ENCODE peak calls at places on chromosomes 2 and 18, in seven cellular contexts. One of them, this sample, is unnamed.

GRCh38 chr2:59182249-59182648 is 941.1 kb upstream of the FANCL start:
- DNase-seq in body of pancreas: no peak
- DNase-seq in tibial artery: no peak
- DNase-seq in dorsolateral prefrontal cortex: no peak
- DNase-seq in heart right ventricle: no peak
- DNase-seq in A549: peak; percentile 10
- DNase-seq in endothelial cell: peak; percentile 45
- DNase-seq in this sample: peak; percentile 36

GRCh38 chr2:233800231-233800630 is 22.1 kb downstream of the MROH2A start:
- DNase-seq in body of pancreas: no peak
- DNase-seq in tibial artery: peak; percentile 15
- DNase-seq in dorsolateral prefrontal cortex: no peak
- DNase-seq in heart right ventricle: no peak
- DNase-seq in A549: no peak
- DNase-seq in endothelial cell: no peak
- DNase-seq in this sample: no peak

GRCh38 chr2:29878898-29879297 is 42.5 kb downstream of the ALK start:
- DNase-seq in body of pancreas: no peak
- DNase-seq in tibial artery: no peak
- DNase-seq in dorsolateral prefrontal cortex: no peak
- DNase-seq in heart right ventricle: no peak
- DNase-seq in A549: peak; percentile 63
- DNase-seq in endothelial cell: no peak
- DNase-seq in this sample: no peak

GRCh38 chr2:229407170-229407569 is 136.1 kb upstream of the PID1 start:
- DNase-seq in body of pancreas: peak; percentile 34
- DNase-seq in tibial artery: peak; percentile 84
- DNase-seq in dorsolateral prefrontal cortex: peak; percentile 41
- DNase-seq in heart right ventricle: peak; percentile 63
- DNase-seq in A549: peak; percentile 55
- DNase-seq in endothelial cell: no peak
- DNase-seq in this sample: no peak

GRCh38 chr2:45891719-45892118 is 240.2 kb downstream of the PRKCE start:
- DNase-seq in body of pancreas: peak; percentile 64
- DNase-seq in tibial artery: no peak
- DNase-seq in dorsolateral prefrontal cortex: no peak
- DNase-seq in heart right ventricle: no peak
- DNase-seq in A549: no peak
- DNase-seq in endothelial cell: no peak
- DNase-seq in this sample: no peak

GRCh38 chr2:160952462-160952861 is 207.8 kb upstream of the TANK start:
- DNase-seq in body of pancreas: no peak
- DNase-seq in tibial artery: peak; percentile 66
- DNase-seq in dorsolateral prefrontal cortex: no peak
- DNase-seq in heart right ventricle: peak; percentile 55
- DNase-seq in A549: no peak
- DNase-seq in endothelial cell: no peak
- DNase-seq in this sample: peak; percentile 28

GRCh38 chr18:21203096-21203495 is 38.9 kb upstream of the GREB1L start:
- DNase-seq in body of pancreas: no peak
- DNase-seq in tibial artery: no peak
- DNase-seq in dorsolateral prefrontal cortex: no peak
- DNase-seq in heart right ventricle: no peak
- DNase-seq in A549: no peak
- DNase-seq in endothelial cell: no peak
- DNase-seq in this sample: no peak

GRCh38 chr2:70938580-70938938 is 2.9 kb downstream of the ATP6V1B1 start:
- DNase-seq in body of pancreas: no peak
- DNase-seq in tibial artery: peak; percentile 39
- DNase-seq in dorsolateral prefrontal cortex: no peak
- DNase-seq in heart right ventricle: no peak
- DNase-seq in A549: no peak
- DNase-seq in endothelial cell: no peak
- DNase-seq in this sample: no peak

GRCh38 chr2:39455826-39456225 is 18.7 kb upstream of the MAP4K3 start:
- DNase-seq in body of pancreas: no peak
- DNase-seq in tibial artery: no peak
- DNase-seq in dorsolateral prefrontal cortex: no peak
- DNase-seq in heart right ventricle: no peak
- DNase-seq in A549: no peak
- DNase-seq in endothelial cell: no peak
- DNase-seq in this sample: no peak

GRCh38 chr2:231960810-231961348 is 634 bp upstream of the DIS3L2 start:
- DNase-seq in body of pancreas: no peak
- DNase-seq in tibial artery: no peak
- DNase-seq in dorsolateral prefrontal cortex: no peak
- DNase-seq in heart right ventricle: peak; percentile 14
- DNase-seq in A549: peak; percentile 53
- DNase-seq in endothelial cell: no peak
- DNase-seq in this sample: no peak

GRCh38 chr18:27778441-27778840 is 398.5 kb downstream of the CDH2 start:
- DNase-seq in body of pancreas: no peak
- DNase-seq in tibial artery: no peak
- DNase-seq in dorsolateral prefrontal cortex: no peak
- DNase-seq in heart right ventricle: no peak
- DNase-seq in A549: no peak
- DNase-seq in endothelial cell: no peak
- DNase-seq in this sample: no peak

GRCh38 chr2:238471-239268 is 25.2 kb downstream of the SH3YL1 start:
- DNase-seq in body of pancreas: no peak
- DNase-seq in tibial artery: no peak
- DNase-seq in dorsolateral prefrontal cortex: no peak
- DNase-seq in heart right ventricle: no peak
- DNase-seq in A549: no peak
- DNase-seq in endothelial cell: no peak
- DNase-seq in this sample: no peak

GRCh38 chr2:86446060-86446459 is 4.9 kb downstream of the KDM3A start:
- DNase-seq in body of pancreas: no peak
- DNase-seq in tibial artery: no peak
- DNase-seq in dorsolateral prefrontal cortex: no peak
- DNase-seq in heart right ventricle: no peak
- DNase-seq in A549: no peak
- DNase-seq in endothelial cell: no peak
- DNase-seq in this sample: no peak

GRCh38 chr2:42254186-42254911 is 85.2 kb downstream of the EML4 start:
- DNase-seq in body of pancreas: no peak
- DNase-seq in tibial artery: no peak
- DNase-seq in dorsolateral prefrontal cortex: no peak
- DNase-seq in heart right ventricle: no peak
- DNase-seq in A549: no peak
- DNase-seq in endothelial cell: no peak
- DNase-seq in this sample: no peak

GRCh38 chr2:2244508-2244907 is 86.6 kb downstream of the MYT1L start:
- DNase-seq in body of pancreas: no peak
- DNase-seq in tibial artery: no peak
- DNase-seq in dorsolateral prefrontal cortex: no peak
- DNase-seq in heart right ventricle: no peak
- DNase-seq in A549: no peak
- DNase-seq in endothelial cell: no peak
- DNase-seq in this sample: no peak

GRCh38 chr18:3036108-3036507 is 23.2 kb upstream of the LPIN2 start:
- DNase-seq in body of pancreas: no peak
- DNase-seq in tibial artery: no peak
- DNase-seq in dorsolateral prefrontal cortex: no peak
- DNase-seq in heart right ventricle: no peak
- DNase-seq in A549: no peak
- DNase-seq in endothelial cell: no peak
- DNase-seq in this sample: no peak

GRCh38 chr18:34115409-34116081 is 109.2 kb downstream of the NOL4 start:
- DNase-seq in body of pancreas: no peak
- DNase-seq in tibial artery: no peak
- DNase-seq in dorsolateral prefrontal cortex: no peak
- DNase-seq in heart right ventricle: no peak
- DNase-seq in A549: no peak
- DNase-seq in endothelial cell: no peak
- DNase-seq in this sample: no peak

GRCh38 chr2:80719607-80720006 is 415.1 kb upstream of the LRRTM1 start:
- DNase-seq in body of pancreas: no peak
- DNase-seq in tibial artery: no peak
- DNase-seq in dorsolateral prefrontal cortex: no peak
- DNase-seq in heart right ventricle: no peak
- DNase-seq in A549: no peak
- DNase-seq in endothelial cell: no peak
- DNase-seq in this sample: no peak

GRCh38 chr2:157428500-157429175 is 15.3 kb downstream of the CYTIP start:
- DNase-seq in body of pancreas: no peak
- DNase-seq in tibial artery: no peak
- DNase-seq in dorsolateral prefrontal cortex: no peak
- DNase-seq in heart right ventricle: no peak
- DNase-seq in A549: no peak
- DNase-seq in endothelial cell: no peak
- DNase-seq in this sample: no peak

GRCh38 chr2:157426477-157426994 is 17.4 kb downstream of the CYTIP start:
- DNase-seq in body of pancreas: no peak
- DNase-seq in tibial artery: no peak
- DNase-seq in dorsolateral prefrontal cortex: no peak
- DNase-seq in heart right ventricle: no peak
- DNase-seq in A549: no peak
- DNase-seq in endothelial cell: no peak
- DNase-seq in this sample: no peak

GRCh38 chr2:157430266-157430665 is 13.6 kb downstream of the CYTIP start:
- DNase-seq in body of pancreas: no peak
- DNase-seq in tibial artery: no peak
- DNase-seq in dorsolateral prefrontal cortex: no peak
- DNase-seq in heart right ventricle: no peak
- DNase-seq in A549: no peak
- DNase-seq in endothelial cell: no peak
- DNase-seq in this sample: no peak

GRCh38 chr2:157427003-157427921 is 16.6 kb downstream of the CYTIP start:
- DNase-seq in body of pancreas: no peak
- DNase-seq in tibial artery: no peak
- DNase-seq in dorsolateral prefrontal cortex: no peak
- DNase-seq in heart right ventricle: no peak
- DNase-seq in A549: no peak
- DNase-seq in endothelial cell: no peak
- DNase-seq in this sample: no peak

GRCh38 chr2:157427922-157428303 is 16.0 kb downstream of the CYTIP start:
- DNase-seq in body of pancreas: no peak
- DNase-seq in tibial artery: no peak
- DNase-seq in dorsolateral prefrontal cortex: no peak
- DNase-seq in heart right ventricle: no peak
- DNase-seq in A549: no peak
- DNase-seq in endothelial cell: no peak
- DNase-seq in this sample: no peak
- TF ChIP-seq CTCF in body of pancreas: no peak
- TF ChIP-seq CTCF in tibial artery: no peak
- TF ChIP-seq CTCF in dorsolateral prefrontal cortex: no peak
- TF ChIP-seq CTCF in heart right ventricle: no peak
- TF ChIP-seq CTCF in A549: no peak
- TF ChIP-seq CTCF in endothelial cell: no peak
- TF ChIP-seq CTCF in this sample: no peak

DNA sequence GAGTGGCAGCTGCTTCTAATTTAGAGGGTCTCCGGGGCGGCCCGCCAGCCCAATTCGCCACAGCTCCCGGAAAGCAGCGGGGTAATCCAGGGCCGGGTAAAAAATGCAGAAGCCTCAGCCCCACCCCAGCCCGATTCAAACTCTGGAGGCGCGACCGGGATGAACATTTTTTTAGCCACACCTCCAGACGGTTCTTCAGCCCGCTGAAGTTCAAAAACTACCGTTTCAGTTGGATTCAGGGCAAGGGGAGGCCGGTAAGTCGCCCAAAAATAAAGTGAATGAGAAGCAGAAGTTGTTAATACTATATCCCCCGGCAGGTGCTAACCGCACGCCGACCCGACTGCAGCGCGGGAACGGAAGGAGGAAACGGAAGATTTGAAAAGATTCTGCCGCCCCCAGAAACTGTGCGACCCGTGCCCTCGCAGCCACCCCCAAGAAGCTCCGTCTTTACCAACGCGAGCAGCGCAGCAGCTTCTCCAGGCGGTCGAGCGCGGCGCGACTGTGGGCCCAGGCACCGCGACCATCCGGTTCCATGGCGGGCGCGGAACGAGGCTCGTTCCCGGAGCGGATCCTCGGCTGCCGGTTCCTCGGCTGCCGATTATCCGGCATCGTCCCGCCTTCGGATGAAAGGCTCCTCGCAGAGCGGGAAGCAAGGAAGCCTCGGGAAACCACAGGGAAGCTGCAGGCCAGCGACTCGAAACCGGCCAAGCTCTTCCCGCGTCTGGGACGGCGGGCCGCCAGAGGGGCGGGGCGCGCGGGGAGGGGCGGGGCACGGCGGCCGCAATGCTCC is at the start of gene BARD1:
- DNase-seq in body of pancreas: peak; percentile 37
- DNase-seq in tibial artery: peak; percentile 76
- DNase-seq in dorsolateral prefrontal cortex: peak; percentile 38
- DNase-seq in heart right ventricle: peak; percentile 41
- DNase-seq in A549: peak; percentile 46
- DNase-seq in endothelial cell: peak; percentile 32
- DNase-seq in this sample: peak; percentile 54
- TF ChIP-seq CTCF in body of pancreas: no peak
- TF ChIP-seq CTCF in tibial artery: no peak
- TF ChIP-seq CTCF in dorsolateral prefrontal cortex: no peak
- TF ChIP-seq CTCF in heart right ventricle: no peak
- TF ChIP-seq CTCF in A549: no peak
- TF ChIP-seq CTCF in endothelial cell: no peak
- TF ChIP-seq CTCF in this sample: no peak

GRCh38 chr2:74895031-74895425 is 61.1 kb downstream of the HK2 start:
- DNase-seq in body of pancreas: no peak
- DNase-seq in tibial artery: no peak
- DNase-seq in dorsolateral prefrontal cortex: no peak
- DNase-seq in heart right ventricle: no peak
- DNase-seq in A549: no peak
- DNase-seq in endothelial cell: no peak
- DNase-seq in this sample: no peak

GRCh38 chr2:74892609-74893008 is 58.7 kb downstream of the HK2 start:
- DNase-seq in body of pancreas: no peak
- DNase-seq in tibial artery: no peak
- DNase-seq in dorsolateral prefrontal cortex: no peak
- DNase-seq in heart right ventricle: no peak
- DNase-seq in A549: no peak
- DNase-seq in endothelial cell: no peak
- DNase-seq in this sample: no peak

GRCh38 chr2:74893332-74893731 is 59.4 kb downstream of the HK2 start:
- DNase-seq in body of pancreas: no peak
- DNase-seq in tibial artery: no peak
- DNase-seq in dorsolateral prefrontal cortex: no peak
- DNase-seq in heart right ventricle: no peak
- DNase-seq in A549: peak; percentile 23
- DNase-seq in endothelial cell: no peak
- DNase-seq in this sample: no peak

GRCh38 chr2:74896232-74896631 is 62.2 kb upstream of the POLE4 start:
- DNase-seq in body of pancreas: no peak
- DNase-seq in tibial artery: no peak
- DNase-seq in dorsolateral prefrontal cortex: no peak
- DNase-seq in heart right ventricle: no peak
- DNase-seq in A549: no peak
- DNase-seq in endothelial cell: no peak
- DNase-seq in this sample: no peak

GRCh38 chr2:74894261-74895030 is 60.5 kb downstream of the HK2 start:
- DNase-seq in body of pancreas: no peak
- DNase-seq in tibial artery: no peak
- DNase-seq in dorsolateral prefrontal cortex: no peak
- DNase-seq in heart right ventricle: no peak
- DNase-seq in A549: no peak
- DNase-seq in endothelial cell: no peak
- DNase-seq in this sample: no peak
- TF ChIP-seq CTCF in body of pancreas: no peak
- TF ChIP-seq CTCF in tibial artery: no peak
- TF ChIP-seq CTCF in dorsolateral prefrontal cortex: no peak
- TF ChIP-seq CTCF in heart right ventricle: no peak
- TF ChIP-seq CTCF in A549: no peak
- TF ChIP-seq CTCF in endothelial cell: no peak
- TF ChIP-seq CTCF in this sample: no peak

GRCh38 chr2:210617732-210618330 is 61.4 kb downstream of the CPS1 start:
- DNase-seq in body of pancreas: peak; percentile 20
- DNase-seq in tibial artery: no peak
- DNase-seq in dorsolateral prefrontal cortex: peak; percentile 12
- DNase-seq in heart right ventricle: no peak
- DNase-seq in A549: peak; percentile 15
- DNase-seq in endothelial cell: peak; percentile 33
- DNase-seq in this sample: no peak
- TF ChIP-seq CTCF in body of pancreas: peak; percentile 75
- TF ChIP-seq CTCF in tibial artery: peak; percentile 50
- TF ChIP-seq CTCF in dorsolateral prefrontal cortex: peak; percentile 86
- TF ChIP-seq CTCF in heart right ventricle: peak; percentile 35
- TF ChIP-seq CTCF in A549: peak; percentile 57
- TF ChIP-seq CTCF in endothelial cell: peak; percentile 42
- TF ChIP-seq CTCF in this sample: peak; percentile 58